ENCODE peak calls at places on chromosome 21, in nine cellular contexts. One of them, this sample, is unnamed.

GRCh38 chr21:38848187-38848609 is 42.5 kb downstream of the ETS2 start:
- DNase-seq in fibroblast of mammary gland: no peak
- DNase-seq in endothelial cell of umbilical vein: no peak
- DNase-seq in mesendoderm: no peak
- DNase-seq in ovary: no peak
- DNase-seq in astrocyte of the cerebellum: no peak
- DNase-seq in AG04450: no peak
- DNase-seq in Caco-2: no peak
- DNase-seq in cardiac fibroblast: peak
- DNase-seq in this sample: no peak

GRCh38 chr21:39385299-39386145 is 36.6 kb upstream of the HMGN1 start:
- DNase-seq in mesendoderm: no peak
- DNase-seq in astrocyte of the cerebellum: peak
- DNase-seq in endothelial cell of umbilical vein: peak
- DNase-seq in ovary: peak
- DNase-seq in cardiac fibroblast: peak
- DNase-seq in AG04450: peak
- DNase-seq in fibroblast of mammary gland: peak
- DNase-seq in Caco-2: peak
- DNase-seq in this sample: no peak

GRCh38 chr21:38495242-38495641 is 3.0 kb downstream of the ERG start:
- DNase-seq in fibroblast of mammary gland: no peak
- DNase-seq in astrocyte of the cerebellum: no peak
- DNase-seq in ovary: no peak
- DNase-seq in Caco-2: no peak
- DNase-seq in endothelial cell of umbilical vein: no peak
- DNase-seq in mesendoderm: no peak
- DNase-seq in AG04450: no peak
- DNase-seq in cardiac fibroblast: no peak
- DNase-seq in this sample: no peak

GRCh38 chr21:37207441-37208009 is 59.6 kb downstream of the VPS26C start:
- DNase-seq in endothelial cell of umbilical vein: no peak
- DNase-seq in mesendoderm: no peak
- DNase-seq in AG04450: no peak
- DNase-seq in fibroblast of mammary gland: peak
- DNase-seq in cardiac fibroblast: peak
- DNase-seq in Caco-2: no peak
- DNase-seq in ovary: no peak
- DNase-seq in astrocyte of the cerebellum: no peak
- DNase-seq in this sample: no peak

GRCh38 chr21:20302084-20302483 is 696.1 kb upstream of the NCAM2 start:
- DNase-seq in endothelial cell of umbilical vein: no peak
- DNase-seq in AG04450: no peak
- DNase-seq in Caco-2: no peak
- DNase-seq in mesendoderm: no peak
- DNase-seq in astrocyte of the cerebellum: no peak
- DNase-seq in fibroblast of mammary gland: no peak
- DNase-seq in ovary: no peak
- DNase-seq in cardiac fibroblast: no peak
- DNase-seq in this sample: no peak

GRCh38 chr21:40120944-40121575 is 253.8 kb downstream of the PCP4 start:
- DNase-seq in endothelial cell of umbilical vein: no peak
- DNase-seq in mesendoderm: peak
- DNase-seq in AG04450: no peak
- DNase-seq in astrocyte of the cerebellum: peak
- DNase-seq in fibroblast of mammary gland: peak
- DNase-seq in Caco-2: peak
- DNase-seq in cardiac fibroblast: peak
- DNase-seq in ovary: no peak
- DNase-seq in this sample: peak

GRCh38 chr21:27722095-27722494 is 755.2 kb upstream of the ADAMTS5 start:
- DNase-seq in endothelial cell of umbilical vein: no peak
- DNase-seq in AG04450: no peak
- DNase-seq in Caco-2: peak
- DNase-seq in fibroblast of mammary gland: no peak
- DNase-seq in cardiac fibroblast: no peak
- DNase-seq in astrocyte of the cerebellum: no peak
- DNase-seq in mesendoderm: peak
- DNase-seq in ovary: no peak
- DNase-seq in this sample: peak

GRCh38 chr21:14607262-14607661 is 61.1 kb upstream of the SAMSN1 start:
- DNase-seq in Caco-2: no peak
- DNase-seq in AG04450: no peak
- DNase-seq in endothelial cell of umbilical vein: no peak
- DNase-seq in mesendoderm: no peak
- DNase-seq in fibroblast of mammary gland: no peak
- DNase-seq in ovary: no peak
- DNase-seq in cardiac fibroblast: no peak
- DNase-seq in astrocyte of the cerebellum: no peak
- DNase-seq in this sample: no peak

GRCh38 chr21:15445327-15445726 is 284.5 kb upstream of the USP25 start:
- DNase-seq in ovary: no peak
- DNase-seq in mesendoderm: no peak
- DNase-seq in astrocyte of the cerebellum: no peak
- DNase-seq in AG04450: no peak
- DNase-seq in endothelial cell of umbilical vein: no peak
- DNase-seq in fibroblast of mammary gland: no peak
- DNase-seq in cardiac fibroblast: no peak
- DNase-seq in Caco-2: no peak
- DNase-seq in this sample: peak

GRCh38 chr21:38341546-38342012 is 84.8 kb downstream of the KCNJ15 start:
- DNase-seq in fibroblast of mammary gland: peak
- DNase-seq in astrocyte of the cerebellum: no peak
- DNase-seq in cardiac fibroblast: peak
- DNase-seq in AG04450: no peak
- DNase-seq in ovary: no peak
- DNase-seq in endothelial cell of umbilical vein: no peak
- DNase-seq in mesendoderm: no peak
- DNase-seq in Caco-2: no peak
- DNase-seq in this sample: no peak

DNA sequence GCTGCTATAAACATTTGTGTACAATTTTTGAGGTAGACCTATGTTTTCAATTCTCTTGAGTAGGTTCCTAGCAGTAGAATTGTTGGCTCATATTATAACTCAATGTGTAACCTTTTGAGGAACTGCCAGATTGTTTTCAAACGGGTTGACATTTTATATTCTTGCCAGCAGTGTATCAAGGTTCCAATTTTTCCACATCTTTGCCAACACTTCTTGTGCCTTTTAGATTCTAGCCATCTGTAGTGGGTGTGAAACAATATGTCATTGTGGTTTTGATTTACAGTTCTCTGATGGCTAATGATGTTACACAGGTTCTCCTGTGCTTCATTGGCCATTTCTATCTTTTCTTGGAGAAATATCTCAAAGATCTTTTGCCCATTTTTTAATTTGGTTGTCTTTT is 36.4 kb downstream of the MAP3K7CL start:
- DNase-seq in AG04450: no peak
- DNase-seq in endothelial cell of umbilical vein: no peak
- DNase-seq in cardiac fibroblast: no peak
- DNase-seq in ovary: no peak
- DNase-seq in astrocyte of the cerebellum: no peak
- DNase-seq in mesendoderm: no peak
- DNase-seq in Caco-2: no peak
- DNase-seq in fibroblast of mammary gland: no peak
- DNase-seq in this sample: no peak
- H3K4me3 ChIP-seq in AG04450: no peak
- H3K4me3 ChIP-seq in endothelial cell of umbilical vein: no peak
- H3K4me3 ChIP-seq in cardiac fibroblast: no peak
- H3K4me3 ChIP-seq in ovary: no peak
- H3K4me3 ChIP-seq in astrocyte of the cerebellum: no peak
- H3K4me3 ChIP-seq in mesendoderm: no peak
- H3K4me3 ChIP-seq in Caco-2: no peak
- H3K4me3 ChIP-seq in fibroblast of mammary gland: no peak
- H3K4me3 ChIP-seq in this sample: no peak

DNA sequence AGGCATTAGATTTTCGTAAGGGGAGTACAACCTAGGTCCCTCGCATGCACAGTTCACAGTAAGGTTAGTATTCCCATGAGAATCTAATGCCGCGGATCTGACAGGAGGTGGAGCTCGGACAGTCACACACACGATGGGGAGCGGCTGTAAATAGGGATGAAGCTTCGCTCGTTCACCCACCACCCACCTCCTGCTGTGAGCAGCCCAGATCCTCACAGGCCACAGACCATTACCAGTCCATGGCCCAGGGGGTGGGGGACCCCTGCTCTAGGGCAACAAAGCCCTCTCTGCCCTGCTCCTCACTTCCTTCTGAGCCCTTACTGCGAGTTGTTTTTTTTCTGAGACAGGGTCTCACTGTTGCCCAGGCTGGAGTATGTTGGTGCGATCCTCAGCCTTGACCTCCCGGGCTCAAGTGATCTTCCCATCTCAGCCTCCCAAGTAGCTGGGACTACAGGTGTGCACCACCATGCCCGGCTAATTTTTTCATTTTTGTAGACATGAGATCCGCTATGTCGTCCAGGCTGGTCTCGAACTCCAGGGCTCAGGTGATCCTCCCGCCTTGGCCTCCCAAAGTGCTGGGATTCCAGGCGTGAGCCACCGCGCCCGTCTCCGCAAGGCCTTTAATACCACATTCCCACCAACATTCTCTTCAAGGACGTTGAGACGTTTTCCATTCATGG is 21.3 kb downstream of the TRPM2 start:
- DNase-seq in AG04450: no peak
- DNase-seq in astrocyte of the cerebellum: no peak
- DNase-seq in cardiac fibroblast: no peak
- DNase-seq in ovary: no peak
- DNase-seq in Caco-2: no peak
- DNase-seq in fibroblast of mammary gland: no peak
- DNase-seq in endothelial cell of umbilical vein: no peak
- DNase-seq in mesendoderm: no peak
- DNase-seq in this sample: no peak
- H3K4me3 ChIP-seq in AG04450: no peak
- H3K4me3 ChIP-seq in astrocyte of the cerebellum: no peak
- H3K4me3 ChIP-seq in cardiac fibroblast: no peak
- H3K4me3 ChIP-seq in ovary: no peak
- H3K4me3 ChIP-seq in Caco-2: no peak
- H3K4me3 ChIP-seq in fibroblast of mammary gland: no peak
- H3K4me3 ChIP-seq in endothelial cell of umbilical vein: no peak
- H3K4me3 ChIP-seq in mesendoderm: no peak
- H3K4me3 ChIP-seq in this sample: no peak

GRCh38 chr21:44932366-44933181 is 7.3 kb upstream of the SLX9 start:
- DNase-seq in cardiac fibroblast: no peak
- DNase-seq in ovary: no peak
- DNase-seq in mesendoderm: no peak
- DNase-seq in AG04450: no peak
- DNase-seq in astrocyte of the cerebellum: no peak
- DNase-seq in fibroblast of mammary gland: no peak
- DNase-seq in Caco-2: peak
- DNase-seq in endothelial cell of umbilical vein: no peak
- DNase-seq in this sample: no peak

GRCh38 chr21:44930543-44930981 is 9.3 kb upstream of the SLX9 start:
- DNase-seq in cardiac fibroblast: peak
- DNase-seq in fibroblast of mammary gland: no peak
- DNase-seq in Caco-2: no peak
- DNase-seq in AG04450: no peak
- DNase-seq in mesendoderm: no peak
- DNase-seq in astrocyte of the cerebellum: no peak
- DNase-seq in ovary: no peak
- DNase-seq in endothelial cell of umbilical vein: no peak
- DNase-seq in this sample: no peak

GRCh38 chr21:44931137-44931500 is 8.7 kb upstream of the SLX9 start:
- DNase-seq in astrocyte of the cerebellum: no peak
- DNase-seq in fibroblast of mammary gland: peak
- DNase-seq in ovary: no peak
- DNase-seq in AG04450: no peak
- DNase-seq in Caco-2: no peak
- DNase-seq in mesendoderm: no peak
- DNase-seq in endothelial cell of umbilical vein: no peak
- DNase-seq in cardiac fibroblast: peak
- DNase-seq in this sample: peak

GRCh38 chr21:44933199-44933937 is 6.5 kb upstream of the SLX9 start:
- DNase-seq in fibroblast of mammary gland: no peak
- DNase-seq in ovary: no peak
- DNase-seq in AG04450: no peak
- DNase-seq in Caco-2: no peak
- DNase-seq in cardiac fibroblast: no peak
- DNase-seq in astrocyte of the cerebellum: no peak
- DNase-seq in mesendoderm: no peak
- DNase-seq in endothelial cell of umbilical vein: no peak
- DNase-seq in this sample: no peak

DNA sequence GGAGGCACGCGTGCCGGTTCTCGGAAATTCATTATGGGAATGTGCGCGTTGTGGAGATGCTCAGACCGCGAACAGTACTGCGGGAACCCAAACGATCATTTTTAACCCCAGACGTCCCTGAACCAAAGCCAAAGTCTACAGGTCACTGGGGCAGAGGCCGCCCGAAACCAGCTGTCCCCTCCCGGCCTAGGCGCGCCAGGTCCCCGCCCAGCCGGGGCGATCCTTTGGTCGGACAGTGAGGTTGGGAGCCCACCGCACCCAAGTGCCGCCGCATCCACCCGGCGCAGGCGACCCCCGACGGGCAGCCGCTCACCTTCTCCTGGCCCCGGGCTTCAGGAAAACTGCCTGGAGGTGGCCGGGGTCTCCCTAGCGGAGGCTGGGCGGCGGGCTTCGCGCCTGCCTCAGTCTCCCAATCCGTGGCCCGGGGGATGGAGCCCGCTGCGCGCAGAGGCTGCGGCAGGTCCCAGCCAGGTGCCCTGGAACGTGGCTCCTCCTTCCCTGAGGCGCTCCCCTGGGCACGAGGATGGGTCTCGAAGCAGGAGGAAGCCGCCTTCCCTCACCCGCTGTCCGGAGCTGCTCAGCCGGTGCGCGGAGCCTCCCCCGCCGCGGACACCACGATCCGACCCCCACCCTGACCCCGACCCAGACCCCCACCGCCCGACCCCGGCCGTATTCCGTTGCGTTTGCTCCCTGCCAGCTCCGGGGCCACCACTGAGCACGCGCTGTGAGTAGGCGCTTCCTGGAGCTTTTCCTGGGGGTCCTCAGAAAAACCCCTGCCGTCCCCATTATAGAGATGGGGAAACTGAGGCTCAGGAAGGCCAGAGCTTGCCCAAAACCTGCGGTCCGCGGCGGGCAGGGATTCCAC is 8.1 kb upstream of the SLX9 start:
- DNase-seq in astrocyte of the cerebellum: no peak
- DNase-seq in endothelial cell of umbilical vein: no peak
- DNase-seq in Caco-2: peak
- DNase-seq in fibroblast of mammary gland: no peak
- DNase-seq in ovary: no peak
- DNase-seq in mesendoderm: no peak
- DNase-seq in cardiac fibroblast: no peak
- DNase-seq in AG04450: no peak
- DNase-seq in this sample: no peak
- H3K4me3 ChIP-seq in astrocyte of the cerebellum: peak
- H3K4me3 ChIP-seq in endothelial cell of umbilical vein: peak
- H3K4me3 ChIP-seq in Caco-2: peak
- H3K4me3 ChIP-seq in fibroblast of mammary gland: no peak
- H3K4me3 ChIP-seq in ovary: peak
- H3K4me3 ChIP-seq in mesendoderm: no peak
- H3K4me3 ChIP-seq in cardiac fibroblast: peak
- H3K4me3 ChIP-seq in AG04450: no peak
- H3K4me3 ChIP-seq in this sample: peak

DNA sequence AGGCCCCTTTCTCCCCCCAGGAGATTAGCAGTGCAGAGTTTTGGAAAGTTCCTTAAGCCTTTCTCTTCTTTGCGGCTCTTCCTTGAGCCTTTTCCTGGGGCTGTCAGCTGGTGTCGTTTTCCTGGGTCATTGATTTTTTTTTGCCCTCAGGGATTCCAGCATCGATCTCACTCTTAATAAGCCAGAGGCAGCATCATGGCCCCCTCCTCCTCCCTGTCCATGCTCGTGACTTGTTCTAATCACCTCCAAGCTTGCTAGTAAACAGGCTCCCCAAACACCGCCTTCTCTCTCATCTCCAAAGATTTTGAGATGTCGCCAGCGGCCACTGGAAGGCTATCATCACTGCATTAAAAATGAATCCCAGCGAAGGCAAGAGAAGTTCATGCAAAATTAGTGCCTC is 2.9 kb downstream of the EVA1C start:
- DNase-seq in fibroblast of mammary gland: no peak
- DNase-seq in ovary: no peak
- DNase-seq in AG04450: no peak
- DNase-seq in astrocyte of the cerebellum: no peak
- DNase-seq in mesendoderm: no peak
- DNase-seq in endothelial cell of umbilical vein: no peak
- DNase-seq in cardiac fibroblast: no peak
- DNase-seq in Caco-2: no peak
- DNase-seq in this sample: no peak
- H3K4me3 ChIP-seq in fibroblast of mammary gland: no peak
- H3K4me3 ChIP-seq in ovary: no peak
- H3K4me3 ChIP-seq in AG04450: no peak
- H3K4me3 ChIP-seq in astrocyte of the cerebellum: no peak
- H3K4me3 ChIP-seq in mesendoderm: no peak
- H3K4me3 ChIP-seq in endothelial cell of umbilical vein: no peak
- H3K4me3 ChIP-seq in cardiac fibroblast: no peak
- H3K4me3 ChIP-seq in Caco-2: no peak
- H3K4me3 ChIP-seq in this sample: no peak